ENCODE peak calls at places on chromosomes 6 and 20, in five cellular contexts. One of them, this sample, is unnamed.

GRCh38 chr6:148203970-148204369 is 138.7 kb upstream of the SASH1 start:
- DNase-seq in GM20000: peak
- DNase-seq in hepatocyte: no peak
- DNase-seq in HFFc6: no peak
- DNase-seq in RWPE1: no peak
- DNase-seq in this sample: no peak

GRCh38 chr6:13026557-13026956 is 301.8 kb downstream of the TBC1D7 start:
- DNase-seq in RWPE1: no peak
- DNase-seq in GM20000: no peak
- DNase-seq in hepatocyte: no peak
- DNase-seq in HFFc6: no peak
- DNase-seq in this sample: peak

GRCh38 chr6:14086701-14087100 is 30.9 kb upstream of the CD83 start:
- DNase-seq in GM20000: no peak
- DNase-seq in RWPE1: no peak
- DNase-seq in hepatocyte: no peak
- DNase-seq in HFFc6: no peak
- DNase-seq in this sample: no peak

GRCh38 chr20:46920114-46920513 is 25.5 kb downstream of the EYA2 start:
- DNase-seq in HFFc6: no peak
- DNase-seq in RWPE1: no peak
- DNase-seq in GM20000: no peak
- DNase-seq in hepatocyte: no peak
- DNase-seq in this sample: no peak

GRCh38 chr6:158377866-158378265 is 65.6 kb downstream of the TULP4 start:
- DNase-seq in GM20000: no peak
- DNase-seq in hepatocyte: peak
- DNase-seq in HFFc6: peak
- DNase-seq in RWPE1: peak
- DNase-seq in this sample: no peak

GRCh38 chr20:2984956-2985661 is 58.3 kb upstream of the GNRH2 start:
- DNase-seq in hepatocyte: peak
- DNase-seq in RWPE1: peak
- DNase-seq in GM20000: no peak
- DNase-seq in HFFc6: peak
- DNase-seq in this sample: no peak

GRCh38 chr6:118877806-118878205 is 16.1 kb upstream of the ASF1A start:
- DNase-seq in RWPE1: no peak
- DNase-seq in hepatocyte: no peak
- DNase-seq in GM20000: no peak
- DNase-seq in HFFc6: no peak
- DNase-seq in this sample: no peak

GRCh38 chr20:2804921-2805681 is 4.7 kb upstream of the CPXM1 start:
- DNase-seq in RWPE1: no peak
- DNase-seq in GM20000: no peak
- DNase-seq in HFFc6: no peak
- DNase-seq in hepatocyte: no peak
- DNase-seq in this sample: peak

GRCh38 chr20:41617931-41618806 is at the start of gene CHD6:
- DNase-seq in hepatocyte: peak
- DNase-seq in GM20000: peak
- DNase-seq in RWPE1: peak
- DNase-seq in HFFc6: peak
- DNase-seq in this sample: peak

GRCh38 chr6:25144919-25145318 is 134.3 kb upstream of the CARMIL1 start:
- DNase-seq in hepatocyte: no peak
- DNase-seq in RWPE1: no peak
- DNase-seq in HFFc6: no peak
- DNase-seq in GM20000: no peak
- DNase-seq in this sample: no peak

GRCh38 chr6:108294297-108294786 is 512 bp upstream of the AFG1L start:
- DNase-seq in RWPE1: no peak
- DNase-seq in GM20000: no peak
- DNase-seq in hepatocyte: no peak
- DNase-seq in HFFc6: no peak
- DNase-seq in this sample: no peak

GRCh38 chr6:51339108-51339507 is 520.4 kb downstream of the TFAP2B start:
- DNase-seq in HFFc6: no peak
- DNase-seq in GM20000: no peak
- DNase-seq in RWPE1: no peak
- DNase-seq in hepatocyte: no peak
- DNase-seq in this sample: no peak

GRCh38 chr6:53647437-53648094 is 18.0 kb downstream of the KLHL31 start:
- DNase-seq in GM20000: peak
- DNase-seq in RWPE1: no peak
- DNase-seq in HFFc6: no peak
- DNase-seq in hepatocyte: no peak
- DNase-seq in this sample: no peak

GRCh38 chr6:112145080-112145573 is 57.7 kb downstream of the FAM229B start:
- DNase-seq in HFFc6: no peak
- DNase-seq in hepatocyte: no peak
- DNase-seq in RWPE1: no peak
- DNase-seq in GM20000: no peak
- DNase-seq in this sample: no peak

GRCh38 chr6:91167846-91168245 is 581.0 kb upstream of the MAP3K7 start:
- DNase-seq in GM20000: no peak
- DNase-seq in hepatocyte: peak
- DNase-seq in RWPE1: no peak
- DNase-seq in HFFc6: no peak
- DNase-seq in this sample: no peak

GRCh38 chr20:462199-462991 is at the start of gene TBC1D20:
- DNase-seq in RWPE1: peak
- DNase-seq in hepatocyte: peak
- DNase-seq in GM20000: peak
- DNase-seq in HFFc6: peak
- DNase-seq in this sample: peak
- TF ChIP-seq CTCF in RWPE1: no peak
- TF ChIP-seq CTCF in hepatocyte: peak
- TF ChIP-seq CTCF in GM20000: peak
- TF ChIP-seq CTCF in HFFc6: peak
- TF ChIP-seq CTCF in this sample: no peak

DNA sequence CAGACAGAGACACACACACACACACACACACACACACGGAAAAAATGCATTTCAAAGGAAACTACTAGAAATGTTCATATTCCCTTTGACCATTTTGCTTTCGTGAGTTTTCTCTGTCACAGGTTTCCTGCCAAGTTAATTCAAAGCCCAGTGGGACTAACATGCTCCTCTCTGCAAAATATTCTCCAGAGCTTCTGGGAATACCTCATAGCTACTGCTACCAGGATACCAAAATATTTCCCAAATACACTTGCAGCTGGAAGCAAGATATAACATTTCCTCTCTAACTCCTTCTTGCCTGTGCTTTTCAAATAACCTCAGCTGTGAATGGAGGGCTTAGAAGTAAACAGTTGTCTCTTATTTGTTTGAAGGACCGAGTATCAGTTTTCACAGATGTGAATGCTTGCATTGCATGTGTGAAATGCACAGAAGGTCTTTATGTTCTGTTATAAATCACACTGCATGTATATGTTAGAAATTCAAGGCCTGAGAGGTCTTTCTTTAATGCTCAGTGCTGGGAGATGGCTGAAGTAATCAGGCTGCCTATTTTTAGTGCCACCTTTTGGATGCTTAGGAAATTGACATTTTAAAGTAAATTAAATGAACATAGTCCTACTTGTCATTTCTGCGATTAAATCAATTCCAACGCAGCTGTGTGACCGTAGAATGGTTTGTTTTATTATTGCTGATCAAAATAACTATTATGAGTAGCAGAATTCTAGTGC is 8.7 kb upstream of the FAM209A start:
- DNase-seq in hepatocyte: no peak
- DNase-seq in HFFc6: peak
- DNase-seq in GM20000: no peak
- DNase-seq in RWPE1: no peak
- DNase-seq in this sample: no peak
- TF ChIP-seq CTCF in hepatocyte: peak
- TF ChIP-seq CTCF in HFFc6: peak
- TF ChIP-seq CTCF in GM20000: no peak
- TF ChIP-seq CTCF in RWPE1: peak
- TF ChIP-seq CTCF in this sample: no peak

DNA sequence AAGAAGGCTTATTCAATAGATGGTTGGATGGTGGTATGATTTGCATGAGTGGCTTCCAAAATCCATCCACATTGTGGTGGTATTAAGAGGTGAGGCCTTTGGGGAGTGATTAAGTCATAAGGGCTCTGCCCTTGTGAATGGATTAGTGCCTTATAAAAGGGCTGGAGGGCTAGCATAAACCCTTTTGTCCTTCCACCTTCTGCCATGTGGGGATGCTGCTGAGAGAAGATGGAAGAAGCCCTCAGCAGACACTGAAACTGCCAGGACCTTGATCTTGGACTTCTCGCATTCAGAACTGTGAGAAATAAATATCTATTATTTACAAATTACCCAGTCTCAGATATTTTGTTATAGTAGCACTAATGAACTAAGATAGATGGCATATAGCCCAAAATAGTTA is 27.8 kb upstream of the SRPK1 start:
- DNase-seq in hepatocyte: no peak
- DNase-seq in HFFc6: peak
- DNase-seq in GM20000: no peak
- DNase-seq in RWPE1: no peak
- DNase-seq in this sample: peak
- TF ChIP-seq CTCF in hepatocyte: peak
- TF ChIP-seq CTCF in HFFc6: peak
- TF ChIP-seq CTCF in GM20000: no peak
- TF ChIP-seq CTCF in RWPE1: no peak
- TF ChIP-seq CTCF in this sample: no peak

GRCh38 chr6:4139272-4139671 is 3.9 kb upstream of the ECI2 start:
- DNase-seq in HFFc6: no peak
- DNase-seq in RWPE1: no peak
- DNase-seq in hepatocyte: no peak
- DNase-seq in GM20000: no peak
- DNase-seq in this sample: no peak

GRCh38 chr6:4136354-4136831 is 1.0 kb upstream of the ECI2 start:
- DNase-seq in HFFc6: no peak
- DNase-seq in RWPE1: no peak
- DNase-seq in GM20000: no peak
- DNase-seq in hepatocyte: no peak
- DNase-seq in this sample: no peak

GRCh38 chr6:4134841-4135664 is at the start of gene ECI2:
- DNase-seq in HFFc6: peak
- DNase-seq in GM20000: peak
- DNase-seq in RWPE1: peak
- DNase-seq in hepatocyte: peak
- DNase-seq in this sample: peak

GRCh38 chr6:4133941-4134838 is 1.2 kb downstream of the ECI2 start:
- DNase-seq in hepatocyte: no peak
- DNase-seq in HFFc6: peak
- DNase-seq in GM20000: peak
- DNase-seq in RWPE1: peak
- DNase-seq in this sample: peak

GRCh38 chr6:4135665-4136353 is 434 bp upstream of the ECI2 start:
- DNase-seq in RWPE1: peak
- DNase-seq in GM20000: peak
- DNase-seq in hepatocyte: peak
- DNase-seq in HFFc6: peak
- DNase-seq in this sample: peak
- TF ChIP-seq CTCF in RWPE1: no peak
- TF ChIP-seq CTCF in GM20000: no peak
- TF ChIP-seq CTCF in hepatocyte: peak
- TF ChIP-seq CTCF in HFFc6: peak
- TF ChIP-seq CTCF in this sample: no peak

This sample was measured in glutamatergic neuron.